ENCODE peak calls at places on chromosomes 16 and 17, in ten cellular contexts. One of them, this sample, is unnamed.

GRCh38 chr17:28533091-28533670 is 19.2 kb downstream of the UNC119 start:
- DNase-seq in CD8-positive, alpha-beta T cell: no peak
- DNase-seq in tibial nerve: no peak
- DNase-seq in CD8-positive, alpha-beta memory T cell: no peak
- DNase-seq in thyroid gland: peak; percentile 46
- DNase-seq in RWPE2: no peak
- DNase-seq in cardiac muscle cell: no peak
- DNase-seq in pancreas: no peak
- DNase-seq in DND-41: no peak
- DNase-seq in aorta: no peak
- DNase-seq in this sample: no peak

GRCh38 chr17:19005789-19006430 is 1.3 kb upstream of the FAM83G start:
- DNase-seq in CD8-positive, alpha-beta T cell: no peak
- DNase-seq in tibial nerve: no peak
- DNase-seq in CD8-positive, alpha-beta memory T cell: no peak
- DNase-seq in thyroid gland: no peak
- DNase-seq in RWPE2: no peak
- DNase-seq in cardiac muscle cell: no peak
- DNase-seq in pancreas: no peak
- DNase-seq in DND-41: no peak
- DNase-seq in aorta: no peak
- DNase-seq in this sample: no peak

GRCh38 chr17:19709841-19710240 is 6.5 kb downstream of the SLC47A2 start:
- DNase-seq in CD8-positive, alpha-beta T cell: no peak
- DNase-seq in tibial nerve: no peak
- DNase-seq in CD8-positive, alpha-beta memory T cell: no peak
- DNase-seq in thyroid gland: no peak
- DNase-seq in RWPE2: no peak
- DNase-seq in cardiac muscle cell: no peak
- DNase-seq in pancreas: no peak
- DNase-seq in DND-41: no peak
- DNase-seq in aorta: no peak
- DNase-seq in this sample: no peak

GRCh38 chr16:48949636-48950035 is 332.0 kb downstream of the CBLN1 start:
- DNase-seq in CD8-positive, alpha-beta T cell: no peak
- DNase-seq in tibial nerve: no peak
- DNase-seq in CD8-positive, alpha-beta memory T cell: no peak
- DNase-seq in thyroid gland: no peak
- DNase-seq in RWPE2: no peak
- DNase-seq in cardiac muscle cell: no peak
- DNase-seq in pancreas: no peak
- DNase-seq in DND-41: no peak
- DNase-seq in aorta: no peak
- DNase-seq in this sample: no peak

GRCh38 chr17:34291721-34292348 is 6.3 kb downstream of the CCL11 start:
- DNase-seq in CD8-positive, alpha-beta T cell: no peak
- DNase-seq in tibial nerve: no peak
- DNase-seq in CD8-positive, alpha-beta memory T cell: no peak
- DNase-seq in thyroid gland: no peak
- DNase-seq in RWPE2: no peak
- DNase-seq in cardiac muscle cell: no peak
- DNase-seq in pancreas: no peak
- DNase-seq in DND-41: no peak
- DNase-seq in aorta: no peak
- DNase-seq in this sample: no peak

GRCh38 chr17:28901866-28902818 is 737 bp downstream of the DHRS13 start:
- DNase-seq in CD8-positive, alpha-beta T cell: peak; percentile 60
- DNase-seq in tibial nerve: no peak
- DNase-seq in CD8-positive, alpha-beta memory T cell: no peak
- DNase-seq in thyroid gland: peak; percentile 53
- DNase-seq in RWPE2: no peak
- DNase-seq in cardiac muscle cell: peak; percentile 32
- DNase-seq in pancreas: peak; percentile 45
- DNase-seq in DND-41: peak; percentile 60
- DNase-seq in aorta: peak; percentile 80
- DNase-seq in this sample: no peak

GRCh38 chr17:79844869-79845600 is 5.8 kb upstream of the CBX4 start:
- DNase-seq in CD8-positive, alpha-beta T cell: peak; percentile 59
- DNase-seq in tibial nerve: no peak
- DNase-seq in CD8-positive, alpha-beta memory T cell: peak; percentile 59
- DNase-seq in thyroid gland: peak; percentile 57
- DNase-seq in RWPE2: no peak
- DNase-seq in cardiac muscle cell: peak; percentile 49
- DNase-seq in pancreas: peak; percentile 50
- DNase-seq in DND-41: peak; percentile 57
- DNase-seq in aorta: peak; percentile 85
- DNase-seq in this sample: peak; percentile 43

GRCh38 chr16:79362312-79362970 is 238.1 kb downstream of the MAF start:
- DNase-seq in CD8-positive, alpha-beta T cell: no peak
- DNase-seq in tibial nerve: no peak
- DNase-seq in CD8-positive, alpha-beta memory T cell: no peak
- DNase-seq in thyroid gland: no peak
- DNase-seq in RWPE2: no peak
- DNase-seq in cardiac muscle cell: no peak
- DNase-seq in pancreas: no peak
- DNase-seq in DND-41: no peak
- DNase-seq in aorta: no peak
- DNase-seq in this sample: no peak

GRCh38 chr17:80175411-80175810 is 5.6 kb downstream of the CARD14 start:
- DNase-seq in CD8-positive, alpha-beta T cell: no peak
- DNase-seq in tibial nerve: no peak
- DNase-seq in CD8-positive, alpha-beta memory T cell: no peak
- DNase-seq in thyroid gland: no peak
- DNase-seq in RWPE2: no peak
- DNase-seq in cardiac muscle cell: peak; percentile 54
- DNase-seq in pancreas: no peak
- DNase-seq in DND-41: no peak
- DNase-seq in aorta: no peak
- DNase-seq in this sample: no peak

GRCh38 chr17:59804910-59805381 is 87.8 kb downstream of the TUBD1 start:
- DNase-seq in CD8-positive, alpha-beta T cell: no peak
- DNase-seq in tibial nerve: no peak
- DNase-seq in CD8-positive, alpha-beta memory T cell: no peak
- DNase-seq in thyroid gland: no peak
- DNase-seq in RWPE2: no peak
- DNase-seq in cardiac muscle cell: peak; percentile 61
- DNase-seq in pancreas: no peak
- DNase-seq in DND-41: no peak
- DNase-seq in aorta: no peak
- DNase-seq in this sample: no peak

GRCh38 chr17:7523033-7523432 is 25.8 kb upstream of the TNFSF12 start:
- DNase-seq in CD8-positive, alpha-beta T cell: peak; percentile 53
- DNase-seq in tibial nerve: peak; percentile 13
- DNase-seq in CD8-positive, alpha-beta memory T cell: peak; percentile 62
- DNase-seq in thyroid gland: peak; percentile 14
- DNase-seq in RWPE2: no peak
- DNase-seq in cardiac muscle cell: peak; percentile 22
- DNase-seq in pancreas: no peak
- DNase-seq in DND-41: peak; percentile 19
- DNase-seq in aorta: no peak
- DNase-seq in this sample: peak; percentile 42

GRCh38 chr17:17170346-17170976 is 35.7 kb downstream of the PLD6 start:
- DNase-seq in CD8-positive, alpha-beta T cell: no peak
- DNase-seq in tibial nerve: no peak
- DNase-seq in CD8-positive, alpha-beta memory T cell: no peak
- DNase-seq in thyroid gland: peak; percentile 74
- DNase-seq in RWPE2: no peak
- DNase-seq in cardiac muscle cell: peak; percentile 24
- DNase-seq in pancreas: no peak
- DNase-seq in DND-41: no peak
- DNase-seq in aorta: no peak
- DNase-seq in this sample: no peak

GRCh38 chr16:17053536-17054160 is 417.1 kb downstream of the XYLT1 start:
- DNase-seq in CD8-positive, alpha-beta T cell: no peak
- DNase-seq in tibial nerve: no peak
- DNase-seq in CD8-positive, alpha-beta memory T cell: no peak
- DNase-seq in thyroid gland: no peak
- DNase-seq in RWPE2: no peak
- DNase-seq in cardiac muscle cell: no peak
- DNase-seq in pancreas: no peak
- DNase-seq in DND-41: no peak
- DNase-seq in aorta: no peak
- DNase-seq in this sample: no peak

GRCh38 chr16:78210305-78210704 is 110.9 kb downstream of the WWOX start:
- DNase-seq in CD8-positive, alpha-beta T cell: no peak
- DNase-seq in tibial nerve: no peak
- DNase-seq in CD8-positive, alpha-beta memory T cell: no peak
- DNase-seq in thyroid gland: no peak
- DNase-seq in RWPE2: no peak
- DNase-seq in cardiac muscle cell: no peak
- DNase-seq in pancreas: no peak
- DNase-seq in DND-41: no peak
- DNase-seq in aorta: no peak
- DNase-seq in this sample: no peak

GRCh38 chr17:39674702-39675389 is 6.6 kb downstream of the PNMT start:
- DNase-seq in CD8-positive, alpha-beta T cell: no peak
- DNase-seq in tibial nerve: no peak
- DNase-seq in CD8-positive, alpha-beta memory T cell: no peak
- DNase-seq in thyroid gland: peak; percentile 77
- DNase-seq in RWPE2: no peak
- DNase-seq in cardiac muscle cell: peak; percentile 62
- DNase-seq in pancreas: peak; percentile 48
- DNase-seq in DND-41: no peak
- DNase-seq in aorta: peak; percentile 85
- DNase-seq in this sample: no peak

DNA sequence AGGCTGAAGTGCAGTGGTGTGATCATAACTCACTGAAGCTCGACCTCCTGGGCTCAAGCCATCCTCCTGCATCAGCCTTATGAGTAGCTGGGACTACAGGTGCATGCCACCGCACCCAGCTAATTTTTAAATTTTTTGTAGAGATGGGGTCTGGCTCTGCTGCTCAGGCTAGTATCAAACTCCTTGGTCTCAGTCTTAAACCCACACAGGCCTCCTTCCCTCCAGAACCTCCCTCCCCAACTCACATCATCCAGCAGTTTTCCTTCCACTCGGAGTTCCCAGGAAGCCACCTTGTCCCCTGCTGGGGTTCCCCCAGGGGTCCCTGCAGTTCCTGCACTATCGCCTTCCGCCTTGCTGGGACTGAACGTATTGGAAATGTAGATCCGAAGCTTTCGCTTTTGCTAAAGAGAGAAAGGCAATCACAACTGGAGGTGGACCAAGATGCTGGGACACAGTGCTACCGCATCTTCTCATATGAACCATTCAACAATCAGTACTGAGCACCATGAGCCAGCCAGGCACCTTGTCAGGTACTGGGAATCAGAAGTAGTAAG is 7.2 kb downstream of the SMARCD2 start:
- DNase-seq in CD8-positive, alpha-beta T cell: no peak
- DNase-seq in tibial nerve: no peak
- DNase-seq in CD8-positive, alpha-beta memory T cell: no peak
- DNase-seq in thyroid gland: no peak
- DNase-seq in RWPE2: no peak
- DNase-seq in cardiac muscle cell: no peak
- DNase-seq in pancreas: no peak
- DNase-seq in DND-41: no peak
- DNase-seq in aorta: peak; percentile 55
- DNase-seq in this sample: no peak
- H3K27ac ChIP-seq in CD8-positive, alpha-beta T cell: no peak overlapping the region
- H3K27ac ChIP-seq in tibial nerve: peak overlapping the region; percentile 50
- H3K27ac ChIP-seq in CD8-positive, alpha-beta memory T cell: no peak overlapping the region
- H3K27ac ChIP-seq in thyroid gland: peak overlapping the region; percentile 24
- H3K27ac ChIP-seq in RWPE2: no peak overlapping the region
- H3K27ac ChIP-seq in cardiac muscle cell: no peak overlapping the region
- H3K27ac ChIP-seq in pancreas: no peak overlapping the region
- H3K27ac ChIP-seq in DND-41: no peak overlapping the region
- H3K27ac ChIP-seq in aorta: no peak overlapping the region
- H3K27ac ChIP-seq in this sample: no peak overlapping the region

GRCh38 chr17:5115673-5116651 is at the start of gene USP6:
- DNase-seq in CD8-positive, alpha-beta T cell: no peak
- DNase-seq in tibial nerve: no peak
- DNase-seq in CD8-positive, alpha-beta memory T cell: no peak
- DNase-seq in thyroid gland: peak; percentile 69
- DNase-seq in RWPE2: peak; percentile 56
- DNase-seq in cardiac muscle cell: no peak
- DNase-seq in pancreas: no peak
- DNase-seq in DND-41: no peak
- DNase-seq in aorta: peak; percentile 78
- DNase-seq in this sample: no peak

GRCh38 chr17:5111402-5112204 is at the start of gene ZNF232:
- DNase-seq in CD8-positive, alpha-beta T cell: peak; percentile 88
- DNase-seq in tibial nerve: peak; percentile 73
- DNase-seq in CD8-positive, alpha-beta memory T cell: peak; percentile 92
- DNase-seq in thyroid gland: peak; percentile 97
- DNase-seq in RWPE2: peak; percentile 93
- DNase-seq in cardiac muscle cell: peak; percentile 96
- DNase-seq in pancreas: peak; percentile 96
- DNase-seq in DND-41: peak; percentile 94
- DNase-seq in aorta: peak; percentile 98
- DNase-seq in this sample: peak; percentile 88

GRCh38 chr17:5110816-5111215 is 862 bp downstream of the ZNF232 start:
- DNase-seq in CD8-positive, alpha-beta T cell: no peak
- DNase-seq in tibial nerve: no peak
- DNase-seq in CD8-positive, alpha-beta memory T cell: no peak
- DNase-seq in thyroid gland: no peak
- DNase-seq in RWPE2: no peak
- DNase-seq in cardiac muscle cell: no peak
- DNase-seq in pancreas: no peak
- DNase-seq in DND-41: peak; percentile 24
- DNase-seq in aorta: no peak
- DNase-seq in this sample: no peak
- H3K9me3 ChIP-seq in CD8-positive, alpha-beta T cell: no peaks in the 10 kb centered on the region
- H3K9me3 ChIP-seq in tibial nerve: no peaks in the 10 kb centered on the region
- H3K9me3 ChIP-seq in CD8-positive, alpha-beta memory T cell: no peaks in the 10 kb centered on the region
- H3K9me3 ChIP-seq in thyroid gland: no peaks in the 10 kb centered on the region
- H3K9me3 ChIP-seq in RWPE2: peaks cover 6% of the 10 kb centered on the region
- H3K9me3 ChIP-seq in cardiac muscle cell: no peaks in the 10 kb centered on the region
- H3K9me3 ChIP-seq in pancreas: no peaks in the 10 kb centered on the region
- H3K9me3 ChIP-seq in DND-41: no peaks in the 10 kb centered on the region
- H3K9me3 ChIP-seq in aorta: peaks cover 9% of the 10 kb centered on the region
- H3K9me3 ChIP-seq in this sample: no peaks in the 10 kb centered on the region

GRCh38 chr16:54291981-54292487 is 5.4 kb upstream of the IRX3 start:
- DNase-seq in CD8-positive, alpha-beta T cell: no peak
- DNase-seq in tibial nerve: no peak
- DNase-seq in CD8-positive, alpha-beta memory T cell: no peak
- DNase-seq in thyroid gland: no peak
- DNase-seq in RWPE2: no peak
- DNase-seq in cardiac muscle cell: no peak
- DNase-seq in pancreas: no peak
- DNase-seq in DND-41: no peak
- DNase-seq in aorta: no peak
- DNase-seq in this sample: no peak
- H3K27me3 ChIP-seq in CD8-positive, alpha-beta T cell: peaks cover 6% of the 10 kb centered on the region
- H3K27me3 ChIP-seq in tibial nerve: no peaks in the 10 kb centered on the region
- H3K27me3 ChIP-seq in CD8-positive, alpha-beta memory T cell: no peaks in the 10 kb centered on the region
- H3K27me3 ChIP-seq in thyroid gland: peaks cover 45% of the 10 kb centered on the region
- H3K27me3 ChIP-seq in RWPE2: no peaks in the 10 kb centered on the region
- H3K27me3 ChIP-seq in cardiac muscle cell: peaks cover 5% of the 10 kb centered on the region
- H3K27me3 ChIP-seq in pancreas: no peaks in the 10 kb centered on the region
- H3K27me3 ChIP-seq in DND-41: no peaks in the 10 kb centered on the region
- H3K27me3 ChIP-seq in aorta: no peaks in the 10 kb centered on the region
- H3K27me3 ChIP-seq in this sample: peaks cover 54% of the 10 kb centered on the region

GRCh38 chr17:82826956-82827355 is 12.9 kb downstream of the ZNF750 start:
- DNase-seq in CD8-positive, alpha-beta T cell: no peak
- DNase-seq in tibial nerve: no peak
- DNase-seq in CD8-positive, alpha-beta memory T cell: no peak
- DNase-seq in thyroid gland: no peak
- DNase-seq in RWPE2: no peak
- DNase-seq in cardiac muscle cell: no peak
- DNase-seq in pancreas: no peak
- DNase-seq in DND-41: no peak
- DNase-seq in aorta: peak; percentile 33
- DNase-seq in this sample: no peak
- H3K27ac ChIP-seq in CD8-positive, alpha-beta T cell: no peak overlapping the region
- H3K27ac ChIP-seq in tibial nerve: no peak overlapping the region
- H3K27ac ChIP-seq in CD8-positive, alpha-beta memory T cell: no peak overlapping the region
- H3K27ac ChIP-seq in thyroid gland: no peak overlapping the region
- H3K27ac ChIP-seq in RWPE2: no peak overlapping the region
- H3K27ac ChIP-seq in cardiac muscle cell: peak overlapping the region; percentile 63
- H3K27ac ChIP-seq in pancreas: no peak overlapping the region
- H3K27ac ChIP-seq in DND-41: no peak overlapping the region
- H3K27ac ChIP-seq in aorta: no peak overlapping the region
- H3K27ac ChIP-seq in this sample: no peak overlapping the region